ENCODE peak calls at places on chromosome 11, in four cellular contexts. E is HCT116, L is K562, V is HepG2. H is an unnamed sample.

GRCh38 chr11:17528906-17529813 is 15.1 kb downstream of the USH1C start:
- DNase-seq in E (no peak), L (no peak), V (no peak), H (no peak)

GRCh38 chr11:16924826-16925494 is 89.3 kb downstream of the PLEKHA7 start:
- DNase-seq in E (peak), L (no peak), V (peak), H (no peak)

GRCh38 chr11:15903246-15903645 is 453.1 kb downstream of the SOX6 start:
- DNase-seq in E (no peak), L (no peak), V (peak), H (no peak)

GRCh38 chr11:12868315-12869073 is 140.6 kb upstream of the RASSF10 start:
- DNase-seq in E (no peak), L (peak), V (no peak), H (no peak)

GRCh38 chr11:79400717-79401330 is 40.0 kb downstream of the TENM4 start:
- DNase-seq in E (no peak), L (peak), V (peak), H (no peak)

GRCh38 chr11:66106786-66107599 is 36.9 kb downstream of the PACS1 start:
- DNase-seq in E (no peak), L (no peak), V (peak), H (no peak)

GRCh38 chr11:8352852-8353505 is 89.3 kb upstream of the LMO1 start:
- DNase-seq in E (no peak), L (no peak), V (no peak), H (no peak)

GRCh38 chr11:115929618-115930129 is 425.5 kb upstream of the CADM1 start:
- DNase-seq in E (no peak), L (no peak), V (no peak), H (no peak)

GRCh38 chr11:60994450-60995135 is 23.1 kb downstream of the CD6 start:
- DNase-seq in E (no peak), L (no peak), V (no peak), H (no peak)

GRCh38 chr11:63609536-63609935 is 4.7 kb downstream of the PLAAT3 start:
- DNase-seq in E (no peak), L (no peak), V (no peak), H (no peak)

GRCh38 chr11:121191787-121192186 is 90.7 kb downstream of the TECTA start:
- DNase-seq in E (no peak), L (no peak), V (no peak), H (no peak)

GRCh38 chr11:325796-326591 is 5.3 kb upstream of the IFITM3 start:
- DNase-seq in E (no peak), L (no peak), V (no peak), H (no peak)

GRCh38 chr11:1888347-1888753 is 3.3 kb downstream of the PRR33 start:
- DNase-seq in E (no peak), L (no peak), V (no peak), H (no peak)
- H3K27ac ChIP-seq in E (no peak), L (no peak), V (no peak), H (no peak)

GRCh38 chr11:46738887-46739286 is 19.9 kb downstream of the F2 start:
- DNase-seq in E (no peak), L (no peak), V (no peak), H (no peak)
- TF ChIP-seq TCF7L2 in E (no peak), L (no peak), V (no peak), H (no peak)

DNA sequence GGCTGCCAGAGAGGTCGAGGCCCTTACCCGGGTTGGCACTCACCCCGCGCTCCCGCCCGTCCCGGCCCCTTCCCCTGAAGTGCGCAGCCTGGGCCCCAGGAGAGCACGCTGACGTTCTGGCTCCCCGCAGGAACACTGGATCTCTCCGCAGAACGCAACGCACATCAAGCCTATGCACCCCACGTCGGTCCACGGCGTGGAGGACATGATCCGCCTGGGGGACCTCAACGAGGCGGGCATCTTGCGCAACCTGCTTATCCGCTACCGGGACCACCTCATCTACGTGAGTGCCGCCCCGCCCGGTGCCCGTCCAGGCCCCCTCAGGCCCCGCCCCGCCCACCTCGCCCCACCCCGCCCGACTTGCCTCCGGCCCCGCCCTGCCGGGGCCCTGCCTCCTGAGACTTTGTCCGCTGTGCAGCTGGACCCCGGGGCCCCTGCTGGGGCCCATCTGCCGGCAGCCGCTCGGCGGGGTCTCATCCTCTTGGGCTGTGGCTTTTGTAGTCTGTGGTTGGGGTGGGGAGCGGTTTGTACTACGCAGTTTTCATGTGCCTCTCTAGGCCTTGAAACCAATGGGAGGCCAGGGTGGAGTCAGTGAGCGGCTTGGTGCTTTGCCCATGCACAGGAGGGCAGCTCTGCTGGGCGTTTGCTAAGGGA is 19.7 kb downstream of the MYO7A start:
- DNase-seq in E (no peak), L (no peak), V (no peak), H (no peak)
- H3K4me3 ChIP-seq in E (no peak), L (no peak), V (no peak), H (peak)

GRCh38 chr11:74319139-74319538 is 7.7 kb upstream of the P4HA3 start:
- DNase-seq in E (no peak), L (no peak), V (no peak), H (peak)
- H3K27ac ChIP-seq in E (no peak), L (no peak), V (no peak), H (no peak)

DNA sequence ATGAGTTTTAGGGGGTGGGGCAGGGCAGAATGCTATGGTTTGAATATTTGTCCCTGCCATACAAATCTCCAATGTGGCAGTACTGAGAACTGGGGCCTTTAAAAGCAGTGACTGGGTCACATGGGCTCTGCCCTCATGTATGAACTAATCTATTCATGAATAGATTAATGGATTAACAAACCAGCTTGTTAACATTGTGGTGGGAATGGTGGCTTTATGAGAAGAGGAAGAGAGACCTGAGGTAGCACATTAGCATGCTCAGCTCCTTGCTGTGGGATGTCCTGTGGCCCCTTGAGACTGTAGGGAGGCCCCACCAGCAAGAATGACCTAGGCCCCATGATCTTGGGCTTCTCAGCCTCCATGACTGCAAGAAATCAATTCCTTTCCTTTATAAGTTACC is 15.4 kb upstream of the OR52K1 start:
- DNase-seq in E (no peak), L (no peak), V (no peak), H (no peak)
- TF ChIP-seq TCF7L2 in E (no peak), L (no peak), V (no peak), H (no peak)

DNA sequence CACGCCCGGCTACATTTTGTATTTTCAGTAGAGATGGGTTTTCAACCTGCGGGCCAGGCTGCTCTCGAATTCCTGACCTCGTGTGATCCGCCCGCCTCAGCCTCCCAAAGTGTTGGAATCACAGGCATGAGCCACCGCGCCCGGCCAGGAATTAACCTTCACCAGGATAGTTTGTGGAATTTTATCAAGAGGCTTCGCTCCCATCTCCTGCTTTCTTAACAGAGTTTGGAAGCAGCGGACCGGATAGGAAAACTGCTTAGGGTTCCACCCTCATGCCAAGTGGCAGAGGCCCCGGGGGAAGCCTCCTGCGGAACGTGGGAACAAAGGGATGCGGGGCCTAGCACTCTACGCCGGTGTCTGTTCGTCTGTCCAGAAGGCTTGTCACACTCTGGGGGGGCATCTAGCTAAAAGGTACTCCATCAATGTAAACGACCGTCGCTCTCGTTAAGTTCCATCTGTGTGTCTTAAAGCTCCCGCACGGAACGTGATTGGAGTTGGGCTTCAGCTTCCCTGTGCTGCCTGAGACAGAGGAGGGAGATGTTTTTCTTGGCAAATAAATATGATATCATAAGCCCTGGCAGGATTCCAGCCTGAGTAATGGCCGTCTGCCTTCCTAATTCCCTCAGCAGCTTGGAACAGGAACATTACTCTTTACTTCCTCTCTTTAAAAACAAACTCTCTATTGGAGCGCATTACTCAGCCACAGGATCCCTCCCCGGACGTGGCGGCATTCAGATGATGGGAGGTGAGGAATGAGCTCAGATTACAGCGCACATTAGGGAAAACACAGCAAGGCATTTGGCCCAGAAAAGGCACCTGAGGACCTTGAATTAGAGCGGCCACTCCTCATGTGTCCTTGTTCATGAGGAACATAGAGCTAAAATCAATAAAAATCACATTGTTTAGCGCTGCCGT is 230.2 kb downstream of the ST3GAL4 start:
- DNase-seq in E (no peak), L (no peak), V (no peak), H (peak)
- H3K4me3 ChIP-seq in E (no peak), L (no peak), V (no peak), H (no peak)